ENCODE peak calls at places on chromosomes 1 and 21, in seven cellular contexts. S is activated naive CD4-positive, alpha-beta T cell treated with anti-CD3 and anti-CD28 coated beads, Interleukin-2, amount 50 U/mL, for 16 hours; P is esophagus squamous epithelium; C is activated gamma-delta T cell; V is substantia nigra; M is NCI-H510A treated with DMSO at 0.1 percent for 48 hours; F is cardiac fibroblast. Z is an unnamed sample.

GRCh38 chr1:154669464-154670282 is 61.7 kb upstream of the ADAR start:
- DNase-seq in S (peak), P (no peak), C (no peak), V (peak), M (peak), F (peak), Z (no peak)

GRCh38 chr21:31201144-31201543 is 142.9 kb downstream of the TIAM1 start:
- DNase-seq in S (no peak), P (no peak), C (no peak), V (no peak), M (no peak), F (no peak), Z (no peak)

GRCh38 chr1:7518411-7518810 is 252.7 kb upstream of the VAMP3 start:
- DNase-seq in S (no peak), P (no peak), C (no peak), V (no peak), M (no peak), F (no peak), Z (no peak)

GRCh38 chr1:12345350-12346217 is 115.8 kb downstream of the VPS13D start:
- DNase-seq in S (no peak), P (no peak), C (no peak), V (no peak), M (no peak), F (no peak), Z (no peak)

GRCh38 chr1:10896673-10897072 is 100.2 kb upstream of the CASZ1 start:
- DNase-seq in S (no peak), P (no peak), C (no peak), V (no peak), M (no peak), F (no peak), Z (no peak)

GRCh38 chr1:22812092-22812880 is 101.6 kb downstream of the EPHB2 start:
- DNase-seq in S (no peak), P (no peak), C (no peak), V (no peak), M (no peak), F (no peak), Z (no peak)

GRCh38 chr1:115188680-115189395 is 99.5 kb upstream of the TSPAN2 start:
- DNase-seq in S (no peak), P (no peak), C (no peak), V (no peak), M (no peak), F (no peak), Z (no peak)

GRCh38 chr1:6519935-6520621 is 28.6 kb upstream of the PLEKHG5 start:
- DNase-seq in S (no peak), P (no peak), C (no peak), V (no peak), M (peak), F (peak), Z (no peak)

GRCh38 chr1:162536511-162536910 is 25.0 kb upstream of the UAP1 start:
- DNase-seq in S (no peak), P (no peak), C (no peak), V (no peak), M (no peak), F (peak), Z (no peak)

GRCh38 chr1:51552929-51553807 is 34.1 kb upstream of the EPS15 start:
- DNase-seq in S (no peak), P (no peak), C (no peak), V (no peak), M (no peak), F (no peak), Z (no peak)

GRCh38 chr1:151165281-151165737 is 393 bp downstream of the LYSMD1 start:
- DNase-seq in S (no peak), P (no peak), C (no peak), V (no peak), M (peak), F (peak), Z (no peak)

GRCh38 chr1:40305871-40306270 is 11.2 kb downstream of the COL9A2 start:
- DNase-seq in S (no peak), P (no peak), C (no peak), V (no peak), M (no peak), F (no peak), Z (no peak)

GRCh38 chr1:116453906-116454305 is 80.9 kb downstream of the ATP1A1 start:
- DNase-seq in S (no peak), P (no peak), C (no peak), V (no peak), M (no peak), F (no peak), Z (no peak)

GRCh38 chr1:19083081-19083480 is 126.6 kb upstream of the IFFO2 start:
- DNase-seq in S (no peak), P (no peak), C (no peak), V (no peak), M (no peak), F (peak), Z (no peak)

GRCh38 chr1:217718873-217719272 is 87.7 kb downstream of the SPATA17 start:
- DNase-seq in S (no peak), P (no peak), C (no peak), V (no peak), M (no peak), F (no peak), Z (no peak)

GRCh38 chr1:28326980-28327379 is 1.9 kb upstream of the MED18 start:
- DNase-seq in S (no peak), P (no peak), C (no peak), V (no peak), M (no peak), F (no peak), Z (no peak)

GRCh38 chr1:211309617-211310016 is 17.0 kb upstream of the TRAF5 start:
- DNase-seq in S (no peak), P (no peak), C (no peak), V (no peak), M (no peak), F (no peak), Z (no peak)

Z was measured in SW 1271.